ENCODE peak calls at places on chromosomes 6 and 20, in seven cellular contexts. One of them, this sample, is unnamed.

GRCh38 chr20:23047738-23048214 is 1.7 kb downstream of the THBD start:
- DNase-seq in ACHN: no peak
- DNase-seq in NCI-H1417: no peak
- DNase-seq in transverse colon: no peak
- DNase-seq in fibroblast of villous mesenchyme: no peak
- DNase-seq in LoVo: no peak
- DNase-seq in AG08395: no peak
- DNase-seq in this sample: no peak

GRCh38 chr6:4504700-4505099 is 271.5 kb upstream of the CDYL start:
- DNase-seq in LoVo: no peak
- DNase-seq in transverse colon: no peak
- DNase-seq in ACHN: no peak
- DNase-seq in NCI-H1417: no peak
- DNase-seq in AG08395: no peak
- DNase-seq in fibroblast of villous mesenchyme: no peak
- DNase-seq in this sample: no peak

GRCh38 chr20:64223526-64224067 is 32.0 kb upstream of the PCMTD2 start:
- DNase-seq in AG08395: no peak
- DNase-seq in LoVo: no peak
- DNase-seq in fibroblast of villous mesenchyme: peak; percentile 58
- DNase-seq in transverse colon: no peak
- DNase-seq in NCI-H1417: peak; percentile 67
- DNase-seq in ACHN: peak; percentile 55
- DNase-seq in this sample: no peak

GRCh38 chr6:127342296-127342945 is 988 bp downstream of the ECHDC1 start:
- DNase-seq in ACHN: peak; percentile 62
- DNase-seq in transverse colon: peak; percentile 38
- DNase-seq in AG08395: peak; percentile 45
- DNase-seq in LoVo: peak; percentile 55
- DNase-seq in fibroblast of villous mesenchyme: peak; percentile 86
- DNase-seq in NCI-H1417: no peak
- DNase-seq in this sample: no peak

GRCh38 chr6:157239671-157240058 is 83.7 kb downstream of the TMEM242 start:
- DNase-seq in LoVo: no peak
- DNase-seq in transverse colon: no peak
- DNase-seq in AG08395: no peak
- DNase-seq in ACHN: no peak
- DNase-seq in NCI-H1417: peak; percentile 64
- DNase-seq in fibroblast of villous mesenchyme: no peak
- DNase-seq in this sample: no peak

GRCh38 chr6:75612434-75612833 is 10.8 kb downstream of the SENP6 start:
- DNase-seq in NCI-H1417: no peak
- DNase-seq in LoVo: no peak
- DNase-seq in fibroblast of villous mesenchyme: no peak
- DNase-seq in transverse colon: no peak
- DNase-seq in AG08395: no peak
- DNase-seq in ACHN: no peak
- DNase-seq in this sample: no peak

GRCh38 chr6:26064619-26065257 is 22.5 kb upstream of the HFE start:
- DNase-seq in NCI-H1417: peak; percentile 68
- DNase-seq in transverse colon: no peak
- DNase-seq in LoVo: peak; percentile 71
- DNase-seq in ACHN: peak; percentile 65
- DNase-seq in AG08395: peak; percentile 51
- DNase-seq in fibroblast of villous mesenchyme: peak; percentile 56
- DNase-seq in this sample: no peak

GRCh38 chr6:40171343-40171742 is 237.1 kb upstream of the MOCS1 start:
- DNase-seq in NCI-H1417: no peak
- DNase-seq in ACHN: no peak
- DNase-seq in fibroblast of villous mesenchyme: no peak
- DNase-seq in LoVo: no peak
- DNase-seq in AG08395: no peak
- DNase-seq in transverse colon: no peak
- DNase-seq in this sample: no peak

GRCh38 chr6:18226451-18226850 is 37.9 kb downstream of the DEK start:
- DNase-seq in AG08395: peak; percentile 41
- DNase-seq in ACHN: no peak
- DNase-seq in LoVo: no peak
- DNase-seq in transverse colon: no peak
- DNase-seq in NCI-H1417: no peak
- DNase-seq in fibroblast of villous mesenchyme: peak; percentile 77
- DNase-seq in this sample: no peak

GRCh38 chr20:63711085-63711645 is 3.3 kb downstream of the ZGPAT start:
- DNase-seq in ACHN: no peak
- DNase-seq in NCI-H1417: no peak
- DNase-seq in AG08395: no peak
- DNase-seq in LoVo: no peak
- DNase-seq in fibroblast of villous mesenchyme: no peak
- DNase-seq in transverse colon: no peak
- DNase-seq in this sample: no peak

GRCh38 chr6:150491796-150492142 is 107.9 kb upstream of the PLEKHG1 start:
- DNase-seq in NCI-H1417: no peak
- DNase-seq in transverse colon: no peak
- DNase-seq in fibroblast of villous mesenchyme: no peak
- DNase-seq in AG08395: no peak
- DNase-seq in LoVo: no peak
- DNase-seq in ACHN: no peak
- DNase-seq in this sample: no peak

GRCh38 chr20:34997171-34997570 is 41.5 kb downstream of the MYH7B start:
- DNase-seq in transverse colon: peak; percentile 61
- DNase-seq in LoVo: no peak
- DNase-seq in fibroblast of villous mesenchyme: peak; percentile 34
- DNase-seq in ACHN: no peak
- DNase-seq in NCI-H1417: no peak
- DNase-seq in AG08395: no peak
- DNase-seq in this sample: no peak

GRCh38 chr6:19731286-19731685 is 105.9 kb upstream of the ID4 start:
- DNase-seq in transverse colon: no peak
- DNase-seq in NCI-H1417: no peak
- DNase-seq in LoVo: no peak
- DNase-seq in AG08395: peak; percentile 66
- DNase-seq in fibroblast of villous mesenchyme: peak; percentile 79
- DNase-seq in ACHN: peak; percentile 24
- DNase-seq in this sample: peak; percentile 84

GRCh38 chr6:120378582-120379220 is 955.6 kb downstream of the TBC1D32 start:
- DNase-seq in fibroblast of villous mesenchyme: peak; percentile 2
- DNase-seq in NCI-H1417: peak; percentile 4
- DNase-seq in AG08395: peak; percentile 12
- DNase-seq in transverse colon: no peak
- DNase-seq in LoVo: peak; percentile 45
- DNase-seq in ACHN: peak; percentile 69
- DNase-seq in this sample: peak; percentile 5

GRCh38 chr6:43395822-43396221 is 26.4 kb upstream of the ZNF318 start:
- DNase-seq in fibroblast of villous mesenchyme: no peak
- DNase-seq in transverse colon: no peak
- DNase-seq in LoVo: no peak
- DNase-seq in NCI-H1417: no peak
- DNase-seq in ACHN: no peak
- DNase-seq in AG08395: no peak
- DNase-seq in this sample: no peak

GRCh38 chr20:59807909-59808728 is 125.3 kb downstream of the SYCP2 start:
- DNase-seq in NCI-H1417: no peak
- DNase-seq in LoVo: no peak
- DNase-seq in AG08395: no peak
- DNase-seq in ACHN: no peak
- DNase-seq in fibroblast of villous mesenchyme: no peak
- DNase-seq in transverse colon: no peak
- DNase-seq in this sample: no peak

GRCh38 chr6:100719883-100720682 is 161.0 kb downstream of the ASCC3 start:
- DNase-seq in LoVo: peak; percentile 20
- DNase-seq in ACHN: peak; percentile 30
- DNase-seq in fibroblast of villous mesenchyme: peak; percentile 48
- DNase-seq in transverse colon: no peak
- DNase-seq in AG08395: peak; percentile 11
- DNase-seq in NCI-H1417: no peak
- DNase-seq in this sample: peak; percentile 12

GRCh38 chr6:106715922-106716321 is 86.5 kb downstream of the QRSL1 start:
- DNase-seq in LoVo: no peak
- DNase-seq in fibroblast of villous mesenchyme: no peak
- DNase-seq in AG08395: no peak
- DNase-seq in NCI-H1417: no peak
- DNase-seq in ACHN: no peak
- DNase-seq in transverse colon: no peak
- DNase-seq in this sample: no peak

GRCh38 chr6:150673720-150674361 is 74.2 kb downstream of the PLEKHG1 start:
- DNase-seq in NCI-H1417: no peak
- DNase-seq in fibroblast of villous mesenchyme: no peak
- DNase-seq in transverse colon: peak; percentile 46
- DNase-seq in ACHN: no peak
- DNase-seq in AG08395: no peak
- DNase-seq in LoVo: no peak
- DNase-seq in this sample: no peak

GRCh38 chr6:167420858-167421766 is 96.2 kb downstream of the TTLL2 start:
- DNase-seq in AG08395: no peak
- DNase-seq in ACHN: no peak
- DNase-seq in fibroblast of villous mesenchyme: no peak
- DNase-seq in NCI-H1417: no peak
- DNase-seq in LoVo: peak; percentile 88
- DNase-seq in transverse colon: peak; percentile 93
- DNase-seq in this sample: no peak

GRCh38 chr6:3957321-3957720 is 108.1 kb downstream of the FAM50B start:
- DNase-seq in LoVo: no peak
- DNase-seq in fibroblast of villous mesenchyme: no peak
- DNase-seq in AG08395: no peak
- DNase-seq in NCI-H1417: no peak
- DNase-seq in transverse colon: no peak
- DNase-seq in ACHN: no peak
- DNase-seq in this sample: no peak

GRCh38 chr6:123940551-123940950 is 136.9 kb downstream of the NKAIN2 start:
- DNase-seq in ACHN: no peak
- DNase-seq in fibroblast of villous mesenchyme: no peak
- DNase-seq in transverse colon: no peak
- DNase-seq in NCI-H1417: no peak
- DNase-seq in AG08395: no peak
- DNase-seq in LoVo: no peak
- DNase-seq in this sample: no peak

GRCh38 chr6:105087571-105088211 is 92.1 kb downstream of the POPDC3 start:
- DNase-seq in NCI-H1417: peak; percentile 55
- DNase-seq in AG08395: peak; percentile 62
- DNase-seq in transverse colon: peak; percentile 23
- DNase-seq in fibroblast of villous mesenchyme: peak; percentile 70
- DNase-seq in ACHN: peak; percentile 50
- DNase-seq in LoVo: peak; percentile 70
- DNase-seq in this sample: peak; percentile 36

GRCh38 chr20:47663354-47664067 is 121.8 kb downstream of the SULF2 start:
- DNase-seq in ACHN: peak; percentile 64
- DNase-seq in transverse colon: peak; percentile 82
- DNase-seq in LoVo: peak; percentile 73
- DNase-seq in AG08395: peak; percentile 92
- DNase-seq in NCI-H1417: peak; percentile 71
- DNase-seq in fibroblast of villous mesenchyme: peak; percentile 78
- DNase-seq in this sample: peak; percentile 52

GRCh38 chr6:41706876-41707564 is 28.4 kb downstream of the TFEB start:
- DNase-seq in LoVo: no peak
- DNase-seq in NCI-H1417: no peak
- DNase-seq in AG08395: peak; percentile 77
- DNase-seq in ACHN: peak; percentile 5
- DNase-seq in transverse colon: no peak
- DNase-seq in fibroblast of villous mesenchyme: peak; percentile 71
- DNase-seq in this sample: peak; percentile 37

GRCh38 chr20:1894951-1895673 is at the start of gene SIRPA:
- DNase-seq in NCI-H1417: no peak
- DNase-seq in AG08395: peak; percentile 92
- DNase-seq in fibroblast of villous mesenchyme: peak; percentile 67
- DNase-seq in ACHN: peak; percentile 59
- DNase-seq in LoVo: no peak
- DNase-seq in transverse colon: peak; percentile 49
- DNase-seq in this sample: peak; percentile 57

GRCh38 chr20:59580208-59580980 is 23.9 kb upstream of the PHACTR3 start:
- DNase-seq in AG08395: peak; percentile 92
- DNase-seq in fibroblast of villous mesenchyme: no peak
- DNase-seq in ACHN: no peak
- DNase-seq in NCI-H1417: no peak
- DNase-seq in transverse colon: no peak
- DNase-seq in LoVo: no peak
- DNase-seq in this sample: no peak

GRCh38 chr20:63134201-63134612 is 81.7 kb downstream of the YTHDF1 start:
- DNase-seq in NCI-H1417: no peak
- DNase-seq in transverse colon: no peak
- DNase-seq in fibroblast of villous mesenchyme: no peak
- DNase-seq in LoVo: no peak
- DNase-seq in ACHN: no peak
- DNase-seq in AG08395: no peak
- DNase-seq in this sample: no peak

GRCh38 chr6:11258260-11259237 is 26.1 kb upstream of the NEDD9 start:
- DNase-seq in LoVo: peak; percentile 14
- DNase-seq in NCI-H1417: peak; percentile 29
- DNase-seq in transverse colon: peak; percentile 38
- DNase-seq in ACHN: no peak
- DNase-seq in AG08395: no peak
- DNase-seq in fibroblast of villous mesenchyme: no peak
- DNase-seq in this sample: no peak

GRCh38 chr6:55869731-55870130 is 5.7 kb downstream of the BMP5 start:
- DNase-seq in AG08395: no peak
- DNase-seq in NCI-H1417: peak; percentile 33
- DNase-seq in LoVo: no peak
- DNase-seq in transverse colon: no peak
- DNase-seq in fibroblast of villous mesenchyme: no peak
- DNase-seq in ACHN: no peak
- DNase-seq in this sample: no peak

GRCh38 chr20:2911200-2911599 is 37.9 kb downstream of the PTPRA start:
- DNase-seq in fibroblast of villous mesenchyme: no peak
- DNase-seq in transverse colon: no peak
- DNase-seq in LoVo: no peak
- DNase-seq in AG08395: no peak
- DNase-seq in ACHN: no peak
- DNase-seq in NCI-H1417: no peak
- DNase-seq in this sample: no peak